ENCODE peak calls at places on chromosomes 12 and 14, in six cellular contexts. M is GM23248, S is H9, U is SK-N-SH, Y is HCT116, X is neural progenitor cell. R is an unnamed sample.

GRCh38 chr12:22118206-22118605 is 72.2 kb downstream of the CMAS start:
- DNase-seq in X (no peak), U (no peak), M (no peak), S (no peak), Y (no peak), R (no peak)

GRCh38 chr12:104567832-104568490 is 111.2 kb downstream of the CHST11 start:
- DNase-seq in M (no peak), U (no peak), S (no peak), Y (no peak), X (no peak), R (no peak)

GRCh38 chr14:22599349-22599748 is 1.2 kb downstream of the ABHD4 start:
- DNase-seq in U (no peak), X (no peak), Y (no peak), S (no peak), M (no peak), R (no peak)

GRCh38 chr14:105093426-105094192 is 28.4 kb upstream of the GPR132 start:
- DNase-seq in M (peak; percentile 87), S (peak; percentile 92), Y (peak; percentile 77), X (peak; percentile 94), U (peak; percentile 95), R (peak; percentile 83)

GRCh38 chr12:57735952-57736742 is 2.4 kb downstream of the AGAP2 start:
- DNase-seq in S (peak; percentile 84), U (peak; percentile 87), Y (no peak), X (peak; percentile 80), M (peak; percentile 57), R (no peak)

GRCh38 chr12:25328082-25328712 is 77.5 kb upstream of the KRAS start:
- DNase-seq in X (no peak), Y (no peak), U (no peak), M (peak; percentile 66), S (no peak), R (peak; percentile 77)

GRCh38 chr12:71161575-71161974 is 3.8 kb upstream of the TSPAN8 start:
- DNase-seq in U (no peak), S (no peak), X (no peak), M (no peak), Y (no peak), R (no peak)

GRCh38 chr12:102548543-102548942 is 68.2 kb upstream of the IGF1 start:
- DNase-seq in U (no peak), M (no peak), X (no peak), Y (no peak), S (no peak), R (no peak)

GRCh38 chr14:103808403-103809001 is 38.9 kb downstream of the PPP1R13B start:
- DNase-seq in U (peak; percentile 80), X (peak; percentile 90), S (peak; percentile 64), M (peak; percentile 90), Y (peak; percentile 58), R (peak; percentile 91)

GRCh38 chr12:6219980-6220379 is 19.8 kb downstream of the CD9 start:
- DNase-seq in M (no peak), Y (no peak), U (no peak), X (no peak), S (peak; percentile 70), R (no peak)

GRCh38 chr12:7439579-7440505 is 4.1 kb downstream of the CD163L1 start:
- DNase-seq in X (peak; percentile 79), M (peak; percentile 81), Y (no peak), S (peak; percentile 94), U (peak; percentile 70), R (no peak)

GRCh38 chr12:78864483-78865296 is at the start of gene SYT1:
- DNase-seq in U (peak; percentile 92), Y (no peak), S (peak; percentile 98), X (peak; percentile 94), M (peak; percentile 89), R (no peak)

GRCh38 chr14:51460051-51460450 is 191.7 kb upstream of the FRMD6 start:
- DNase-seq in X (no peak), M (no peak), Y (no peak), U (no peak), S (no peak), R (no peak)

GRCh38 chr14:73491256-73491976 is 683 bp downstream of the RIOX1 start:
- DNase-seq in Y (no peak), S (peak; percentile 62), X (peak; percentile 80), U (peak; percentile 85), M (peak; percentile 86), R (peak; percentile 76)

GRCh38 chr12:117502233-117502632 is 140.8 kb upstream of the NOS1 start:
- DNase-seq in U (no peak), M (no peak), Y (no peak), S (no peak), X (no peak), R (no peak)

GRCh38 chr12:99670635-99671034 is 23.1 kb downstream of the GARIN6 start:
- DNase-seq in U (no peak), X (no peak), M (peak; percentile 25), S (no peak), Y (no peak), R (peak; percentile 77)

GRCh38 chr12:112422531-112422930 is 3.8 kb downstream of the PTPN11 start:
- DNase-seq in S (no peak), U (no peak), X (no peak), M (peak; percentile 56), Y (no peak), R (no peak)

GRCh38 chr12:24499151-24500146 is 449.5 kb downstream of the BCAT1 start:
- DNase-seq in U (no peak), X (no peak), S (no peak), Y (no peak), M (peak; percentile 17), R (no peak)

GRCh38 chr12:7716391-7716790 is 5.2 kb downstream of the DPPA3 start:
- DNase-seq in X (peak; percentile 63), Y (peak; percentile 19), M (peak; percentile 5), S (no peak), U (no peak), R (no peak)

GRCh38 chr12:92603741-92604432 is 98.9 kb upstream of the PLEKHG7 start:
- DNase-seq in S (no peak), Y (no peak), U (no peak), M (peak; percentile 57), X (no peak), R (no peak)

GRCh38 chr12:106281056-106281782 is 21.3 kb upstream of the TCP11L2 start:
- DNase-seq in S (no peak), X (no peak), Y (no peak), U (no peak), M (no peak), R (no peak)

DNA sequence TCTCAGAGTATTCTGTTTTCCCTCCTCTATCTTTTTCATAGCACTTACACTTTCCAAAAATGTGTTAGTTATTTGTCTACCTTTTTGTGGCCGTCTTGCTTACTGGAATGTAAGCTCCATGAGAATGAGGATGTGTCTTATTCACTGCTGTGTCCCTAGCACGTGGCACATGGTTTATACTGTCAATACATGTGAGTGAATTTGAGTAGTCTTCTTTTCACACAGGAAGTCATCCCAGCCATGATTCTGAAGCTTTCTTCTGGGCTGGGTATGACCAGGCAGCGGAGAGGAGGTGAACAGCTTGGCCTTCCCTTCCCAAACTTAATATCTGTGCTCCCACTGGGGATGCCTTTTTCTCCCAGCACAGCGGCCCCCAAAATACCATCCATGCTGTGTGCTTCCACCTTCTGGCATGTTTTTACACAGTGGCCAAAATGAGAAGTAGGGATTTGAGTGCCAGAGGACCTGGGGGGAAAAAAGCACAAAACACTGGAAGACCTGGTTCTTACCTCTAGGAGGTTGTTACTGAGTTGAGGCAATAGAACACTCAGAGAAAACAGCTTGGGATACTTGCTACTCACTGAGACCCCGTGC is 10.3 kb downstream of the PLEKHG3 start:
- DNase-seq in U (no peak), Y (no peak), X (no peak), M (no peak), S (no peak), R (no peak)
- H3K79me2 ChIP-seq in U (peaks cover 40% of the 10 kb centered on the region), Y (peaks cover 97% of the 10 kb centered on the region), X (peaks cover 98% of the 10 kb centered on the region), M (no peaks in the 10 kb centered on the region), S (peaks cover 34% of the 10 kb centered on the region), R (no peaks in the 10 kb centered on the region)

GRCh38 chr12:15720299-15720698 is 68.9 kb downstream of the EPS8 start:
- DNase-seq in Y (no peak), U (no peak), X (no peak), S (no peak), M (peak; percentile 50), R (no peak)
- H3K4me1 ChIP-seq in Y (peaks cover 68% of the 10 kb centered on the region), U (no peaks in the 10 kb centered on the region), X (no peaks in the 10 kb centered on the region), S (no peaks in the 10 kb centered on the region), M (peaks cover 64% of the 10 kb centered on the region), R (no peaks in the 10 kb centered on the region)

GRCh38 chr14:24226477-24226876 is 5.7 kb downstream of the NEDD8 start:
- DNase-seq in M (no peak), Y (no peak), X (no peak), U (no peak), S (no peak), R (no peak)

GRCh38 chr14:24232121-24232644 is at the start of gene NEDD8:
- DNase-seq in Y (peak; percentile 81), U (peak; percentile 88), M (peak; percentile 99), S (peak; percentile 89), X (peak; percentile 93), R (peak; percentile 97)

GRCh38 chr14:24231263-24232120 is 675 bp downstream of the NEDD8 start:
- DNase-seq in X (no peak), Y (no peak), S (no peak), U (peak; percentile 57), M (peak; percentile 31), R (peak; percentile 70)

GRCh38 chr14:24232645-24233537 is at the start of gene GMPR2:
- DNase-seq in M (peak; percentile 54), X (no peak), S (no peak), U (peak; percentile 67), Y (no peak), R (peak; percentile 76)

GRCh38 chr14:24228902-24229301 is 3.3 kb downstream of the NEDD8 start:
- DNase-seq in X (no peak), U (no peak), Y (no peak), S (no peak), M (no peak), R (no peak)
- H3K79me2 ChIP-seq in X (peaks cover 90% of the 10 kb centered on the region), U (peaks cover 95% of the 10 kb centered on the region), Y (peaks cover 88% of the 10 kb centered on the region), S (peaks cover 5% of the 10 kb centered on the region), M (peaks cover 87% of the 10 kb centered on the region), R (peaks cover 91% of the 10 kb centered on the region)

GRCh38 chr12:9793774-9794395 is 33.2 kb upstream of the CD69 start:
- DNase-seq in S (no peak), U (no peak), Y (no peak), X (no peak), M (no peak), R (peak; percentile 50)
- H3K4me1 ChIP-seq in S (peaks cover 2% of the 10 kb centered on the region), U (no peaks in the 10 kb centered on the region), Y (no peaks in the 10 kb centered on the region), X (no peaks in the 10 kb centered on the region), M (peaks cover 14% of the 10 kb centered on the region), R (peaks cover 12% of the 10 kb centered on the region)

GRCh38 chr12:31931796-31932715 is 27.2 kb upstream of the RESF1 start:
- DNase-seq in Y (no peak), U (no peak), M (no peak), X (no peak), S (peak; percentile 38), R (no peak)
- H3K79me2 ChIP-seq in Y (no peaks in the 10 kb centered on the region), U (no peaks in the 10 kb centered on the region), M (no peaks in the 10 kb centered on the region), X (no peaks in the 10 kb centered on the region), S (no peaks in the 10 kb centered on the region), R (no peaks in the 10 kb centered on the region)

GRCh38 chr14:68926236-68926635 is 52.9 kb downstream of the ACTN1 start:
- DNase-seq in M (no peak), Y (no peak), U (no peak), X (no peak), S (no peak), R (peak; percentile 68)
- H3K4me1 ChIP-seq in M (no peaks in the 10 kb centered on the region), Y (no peaks in the 10 kb centered on the region), U (peaks cover 29% of the 10 kb centered on the region), X (peaks cover 29% of the 10 kb centered on the region), S (peaks cover 5% of the 10 kb centered on the region), R (no peaks in the 10 kb centered on the region)